ENCODE peak calls at places on chromosomes 2 and 18, in seven cellular contexts. T, D, O, W, L, B and G are unnamed samples.

GRCh38 chr2:80126596-80127189 is 177.9 kb downstream of the LRRTM1 start:
- DNase-seq in W (no peak), O (peak; percentile 31), T (no peak), D (no peak), L (no peak), B (no peak), G (no peak)

GRCh38 chr2:142142595-142142994 is 11.8 kb upstream of the LRP1B start:
- DNase-seq in L (no peak), O (no peak), B (no peak), T (no peak), W (no peak), D (no peak), G (no peak)

GRCh38 chr2:101251844-101252407 is 760 bp upstream of the CNOT11 start:
- DNase-seq in D (peak; percentile 39), L (peak; percentile 52), O (no peak), T (peak; percentile 74), B (no peak), W (peak; percentile 77), G (no peak)

GRCh38 chr2:139366659-139367058 is 586.5 kb upstream of the NXPH2 start:
- DNase-seq in B (no peak), O (no peak), L (no peak), W (no peak), D (no peak), T (no peak), G (no peak)

GRCh38 chr2:14427982-14428567 is 204.4 kb upstream of the LRATD1 start:
- DNase-seq in D (no peak), W (no peak), O (no peak), L (no peak), B (no peak), T (no peak), G (no peak)

GRCh38 chr2:191280834-191281756 is 35.9 kb downstream of the MYO1B start:
- DNase-seq in O (no peak), T (no peak), D (peak; percentile 32), B (no peak), W (peak; percentile 35), L (no peak), G (no peak)

GRCh38 chr2:173107629-173108022 is 32.0 kb downstream of the MAP3K20 start:
- DNase-seq in B (no peak), T (no peak), W (no peak), D (no peak), O (no peak), L (no peak), G (no peak)

GRCh38 chr2:159863761-159864160 is 65.8 kb upstream of the CD302 start:
- DNase-seq in T (no peak), L (no peak), O (no peak), W (no peak), D (no peak), B (no peak), G (peak; percentile 48)

GRCh38 chr18:6397931-6398566 is 16.7 kb downstream of the L3MBTL4 start:
- DNase-seq in O (no peak), T (no peak), B (no peak), W (no peak), D (no peak), L (no peak), G (no peak)

GRCh38 chr2:127558911-127559310 is 23.4 kb downstream of the MYO7B start:
- DNase-seq in L (no peak), D (no peak), B (no peak), T (no peak), O (no peak), W (no peak), G (no peak)
- TF ChIP-seq JUND in L (no peak), D (no peak), B (no peak), T (no peak), O (no peak), W (no peak), G (no peak)

GRCh38 chr18:79173742-79174141 is 104.5 kb downstream of the ATP9B start:
- DNase-seq in B (no peak), D (no peak), T (no peak), O (no peak), L (no peak), W (no peak), G (no peak)
- TF ChIP-seq JUND in B (no peak), D (no peak), T (no peak), O (no peak), L (no peak), W (no peak), G (no peak)

GRCh38 chr18:63454497-63454896 is 22.3 kb upstream of the SERPINB5 start:
- DNase-seq in T (no peak), L (no peak), O (no peak), B (no peak), D (no peak), W (no peak), G (no peak)
- TF ChIP-seq JUND in T (peak; percentile 42), L (no peak), O (no peak), B (no peak), D (no peak), W (no peak), G (no peak)

DNA sequence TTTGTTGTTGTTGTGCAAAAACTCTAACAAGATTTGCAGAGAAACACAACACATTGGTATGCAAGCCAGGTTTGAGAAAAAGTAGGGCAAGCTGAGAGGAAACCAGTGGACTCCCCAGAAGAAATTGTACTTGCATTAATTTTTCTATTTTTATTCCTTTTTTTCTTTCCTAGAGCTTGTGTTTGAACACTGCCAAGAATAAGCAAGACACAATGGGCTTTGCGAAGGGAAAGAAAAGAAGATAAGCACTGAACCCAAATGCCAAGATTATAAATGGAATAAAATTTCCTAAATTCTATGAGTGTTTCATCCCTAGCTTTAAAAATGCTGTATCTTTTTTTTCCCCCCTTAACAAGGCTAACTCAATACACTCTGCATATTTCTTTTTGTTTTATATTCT is 17.0 kb upstream of the CYTIP start:
- DNase-seq in W (no peak), L (no peak), T (no peak), B (no peak), D (no peak), O (no peak), G (no peak)
- TF ChIP-seq JUND in W (no peak), L (no peak), T (no peak), B (no peak), D (no peak), O (no peak), G (no peak)

DNA sequence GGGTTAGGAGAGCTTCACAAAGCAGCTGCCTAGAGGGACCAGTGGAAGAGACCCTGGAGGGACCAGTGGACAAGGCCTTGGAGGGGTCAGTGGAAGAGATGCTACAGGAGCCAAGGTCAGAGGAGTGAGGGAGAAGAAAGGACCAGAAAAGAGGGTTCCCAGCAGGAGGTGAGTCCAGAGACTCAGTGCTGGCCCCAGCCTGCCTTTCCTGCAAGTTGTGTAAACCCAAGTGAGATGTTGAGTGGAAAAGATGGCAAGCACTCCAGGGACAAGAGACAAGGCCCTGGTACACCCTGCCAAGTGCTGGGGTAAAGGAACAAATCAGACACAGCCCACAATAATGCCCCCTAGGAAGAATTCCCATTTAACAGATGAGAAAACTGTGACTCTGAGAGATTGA is 94.4 kb downstream of the TTC32 start:
- DNase-seq in W (no peak), T (no peak), D (no peak), O (no peak), B (no peak), L (no peak), G (no peak)
- TF ChIP-seq JUND in W (no peak), T (no peak), D (no peak), O (no peak), B (no peak), L (no peak), G (no peak)

GRCh38 chr18:7789853-7790552 is 222.9 kb downstream of the PTPRM start:
- DNase-seq in B (no peak), D (peak; percentile 33), O (no peak), L (no peak), W (peak; percentile 31), T (peak; percentile 29), G (peak; percentile 4)
- TF ChIP-seq JUND in B (no peak), D (no peak), O (no peak), L (no peak), W (no peak), T (no peak), G (no peak)

DNA sequence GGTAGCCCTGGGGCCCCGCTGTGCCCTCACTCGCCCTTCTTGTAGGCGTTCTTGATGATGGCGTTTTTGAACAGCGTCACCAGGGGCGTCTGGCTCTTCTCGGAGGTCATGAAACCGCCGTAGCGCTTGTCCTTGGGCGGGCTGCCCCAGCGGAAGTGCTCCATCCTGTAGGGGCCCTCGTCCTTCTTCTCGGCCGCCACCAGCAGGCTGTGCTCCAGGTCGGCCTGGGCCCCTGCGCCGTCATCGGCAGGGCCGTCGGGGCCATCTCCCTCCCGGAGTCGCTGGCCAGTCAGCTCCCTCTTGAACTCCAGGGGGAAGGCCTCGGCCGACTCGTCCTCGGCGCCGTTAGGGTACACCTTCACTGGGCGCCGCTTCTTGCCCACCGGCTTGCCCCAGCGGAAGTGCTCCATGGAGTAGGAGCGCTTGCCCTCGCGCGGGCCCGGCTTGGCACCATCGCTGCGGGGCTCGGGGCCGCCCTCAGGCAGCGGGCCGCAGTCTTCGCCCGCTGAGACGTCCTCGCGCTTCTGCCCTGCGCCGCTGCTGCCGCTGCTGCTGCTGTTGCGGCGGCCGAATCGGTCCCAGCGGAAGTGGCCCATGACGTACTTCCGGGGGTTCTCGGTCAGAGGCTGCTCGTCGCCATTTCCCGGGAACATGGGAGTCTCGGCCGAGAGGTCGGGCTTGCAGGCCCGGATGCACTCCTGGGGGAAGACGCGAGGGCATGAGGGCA is 7.2 kb downstream of the POMC start:
- DNase-seq in L (peak; percentile 73), B (no peak), O (no peak), D (no peak), T (no peak), W (no peak), G (no peak)
- TF ChIP-seq JUND in L (no peak), B (no peak), O (no peak), D (no peak), T (no peak), W (no peak), G (no peak)

GRCh38 chr18:28147674-28148171 is 29.2 kb downstream of the CDH2 start:
- DNase-seq in W (peak; percentile 24), O (no peak), B (no peak), D (no peak), T (no peak), L (no peak), G (no peak)

GRCh38 chr18:28150925-28151324 is 26.0 kb downstream of the CDH2 start:
- DNase-seq in W (no peak), D (no peak), B (no peak), O (no peak), L (no peak), T (no peak), G (no peak)

GRCh38 chr18:28152354-28152753 is 24.6 kb downstream of the CDH2 start:
- DNase-seq in T (no peak), O (no peak), D (no peak), W (no peak), L (no peak), B (no peak), G (no peak)

GRCh38 chr18:28151434-28151833 is 25.5 kb downstream of the CDH2 start:
- DNase-seq in D (no peak), L (no peak), W (no peak), O (no peak), T (no peak), B (no peak), G (no peak)

DNA sequence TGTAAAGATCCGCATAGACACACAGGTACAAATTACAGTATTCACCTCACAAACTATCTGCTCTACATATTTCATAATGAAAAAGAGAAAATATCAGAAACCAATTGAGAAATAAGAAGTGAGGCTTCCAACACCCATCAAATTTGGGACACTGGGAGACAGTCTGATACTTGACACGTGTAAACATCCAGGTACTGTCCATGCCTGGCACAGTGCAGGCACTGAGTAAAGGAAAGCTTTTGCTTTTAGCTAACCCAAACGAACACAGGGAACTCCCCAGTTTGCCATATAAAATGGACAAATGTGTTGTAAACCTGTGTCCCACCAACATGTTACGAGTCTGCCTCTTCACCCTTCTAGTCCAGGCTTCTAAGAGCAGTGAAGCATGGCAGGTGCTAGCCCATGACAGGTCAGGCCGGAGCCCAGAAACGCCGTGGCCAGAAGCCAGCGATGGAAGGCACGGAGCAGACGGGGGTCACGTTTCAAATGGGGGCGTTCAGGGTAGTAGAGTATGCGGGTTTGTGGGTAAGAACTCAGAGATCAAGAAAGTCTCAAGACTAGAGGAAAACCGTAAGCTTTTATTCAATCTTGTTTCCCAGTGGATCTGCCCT is 27.0 kb downstream of the CDH2 start:
- DNase-seq in B (no peak), T (no peak), L (no peak), W (no peak), O (no peak), D (no peak), G (no peak)
- TF ChIP-seq JUND in B (no peak), T (no peak), L (no peak), W (no peak), O (no peak), D (no peak), G (no peak)